ENCODE peak calls at places on chromosomes 11 and 22, in five cellular contexts. K is pancreas, P is GM23338, G is left ventricle myocardium inferior, O is prostate gland. Y is an unnamed sample. For H3K4me1, the result is how much of the 10 kb centered on the place peaks cover.

GRCh38 chr11:44694443-44694842 is 32.3 kb upstream of the TSPAN18 start:
- DNase-seq in K (no peak), P (no peak), G (no peak), O (no peak), Y (no peak)

GRCh38 chr22:27212617-27213177 is 555.3 kb downstream of the MIAT start:
- DNase-seq in K (peak), P (no peak), G (peak), O (peak), Y (no peak)

GRCh38 chr11:111364503-111364902 is 14.6 kb downstream of the POU2AF1 start:
- DNase-seq in K (no peak), P (no peak), G (no peak), O (no peak), Y (no peak)

GRCh38 chr22:40240671-40241070 is 62.9 kb downstream of the TNRC6B start:
- DNase-seq in K (no peak), P (no peak), G (no peak), O (no peak), Y (no peak)

GRCh38 chr11:44082645-44083044 is 12.8 kb upstream of the EXT2 start:
- DNase-seq in K (no peak), P (no peak), G (no peak), O (no peak), Y (no peak)

GRCh38 chr22:38982008-38982927 is at the start of gene APOBEC3B:
- DNase-seq in K (peak), P (peak), G (peak), O (peak), Y (peak)

GRCh38 chr11:123457187-123457770 is 27.2 kb downstream of the GRAMD1B start:
- DNase-seq in K (no peak), P (no peak), G (no peak), O (no peak), Y (peak)

GRCh38 chr11:27635567-27636037 is 64.7 kb downstream of the BDNF start:
- DNase-seq in K (no peak), P (peak), G (no peak), O (no peak), Y (no peak)

GRCh38 chr11:69317401-69318092 is 23.6 kb downstream of the MYEOV start:
- DNase-seq in K (no peak), P (no peak), G (no peak), O (no peak), Y (no peak)

GRCh38 chr11:17528181-17528691 is 16.0 kb downstream of the USH1C start:
- DNase-seq in K (peak), P (peak), G (peak), O (no peak), Y (no peak)

GRCh38 chr22:48429621-48430020 is 1398.1 kb downstream of the BRD1 start:
- DNase-seq in K (no peak), P (no peak), G (no peak), O (no peak), Y (peak)

GRCh38 chr11:10973416-10973815 is 115.6 kb upstream of the ZBED5 start:
- DNase-seq in K (no peak), P (no peak), G (no peak), O (no peak), Y (no peak)

GRCh38 chr22:40819741-40820140 is 595 bp upstream of the SLC25A17 start:
- DNase-seq in K (no peak), P (peak), G (no peak), O (no peak), Y (no peak)

GRCh38 chr11:74347381-74347780 is 35.9 kb upstream of the P4HA3 start:
- DNase-seq in K (no peak), P (no peak), G (no peak), O (no peak), Y (no peak)

GRCh38 chr11:1921576-1922141 is 2.2 kb downstream of the TNNT3 start:
- DNase-seq in K (no peak), P (no peak), G (no peak), O (no peak), Y (peak)

GRCh38 chr22:50012201-50013181 is at the start of gene IL17REL:
- DNase-seq in K (no peak), P (no peak), G (peak), O (no peak), Y (peak)

GRCh38 chr11:16737860-16738197 is 618 bp upstream of the C11orf58 start:
- DNase-seq in K (no peak), P (no peak), G (no peak), O (no peak), Y (no peak)

GRCh38 chr11:129141748-129142475 is 50.2 kb downstream of the ARHGAP32 start:
- DNase-seq in K (no peak), P (no peak), G (no peak), O (no peak), Y (no peak)

GRCh38 chr11:60700689-60701508 is 1.5 kb downstream of the MS4A8 start:
- DNase-seq in K (peak), P (peak), G (no peak), O (peak), Y (no peak)

GRCh38 chr11:114284021-114284420 is 12.2 kb upstream of the NNMT start:
- DNase-seq in K (no peak), P (no peak), G (no peak), O (no peak), Y (no peak)

GRCh38 chr11:116984589-116984988 is 113.6 kb downstream of the SIK3 start:
- DNase-seq in K (no peak), P (no peak), G (no peak), O (no peak), Y (no peak)

GRCh38 chr11:3132831-3133455 is 32.2 kb downstream of the OSBPL5 start:
- DNase-seq in K (no peak), P (no peak), G (peak), O (no peak), Y (peak)

GRCh38 chr11:73384871-73385692 is 8.9 kb downstream of the RELT start:
- DNase-seq in K (no peak), P (no peak), G (peak), O (no peak), Y (no peak)

GRCh38 chr22:25774575-25775026 is 32.6 kb downstream of the MYO18B start:
- DNase-seq in K (no peak), P (peak), G (no peak), O (no peak), Y (no peak)

GRCh38 chr11:24704716-24705115 is 207.9 kb downstream of the LUZP2 start:
- DNase-seq in K (no peak), P (no peak), G (no peak), O (no peak), Y (no peak)

GRCh38 chr11:57124912-57125311 is 56.8 kb upstream of the LRRC55 start:
- DNase-seq in K (no peak), P (no peak), G (no peak), O (no peak), Y (no peak)

GRCh38 chr11:57126766-57127400 is 54.9 kb upstream of the LRRC55 start:
- DNase-seq in K (no peak), P (no peak), G (no peak), O (no peak), Y (no peak)

GRCh38 chr11:57123590-57123989 is 58.2 kb upstream of the LRRC55 start:
- DNase-seq in K (no peak), P (no peak), G (no peak), O (no peak), Y (no peak)

GRCh38 chr11:57121996-57122395 is 59.8 kb upstream of the LRRC55 start:
- DNase-seq in K (no peak), P (no peak), G (no peak), O (no peak), Y (no peak)

GRCh38 chr11:57124460-57124859 is 57.3 kb upstream of the LRRC55 start:
- DNase-seq in K (no peak), P (peak), G (no peak), O (no peak), Y (no peak)
- H3K27ac ChIP-seq in K (no peak), P (no peak), G (no peak), O (no peak), Y (no peak)

GRCh38 chr11:119366690-119367620 is 14.5 kb downstream of the USP2 start:
- DNase-seq in K (no peak), P (no peak), G (no peak), O (no peak), Y (peak)
- H3K4me1 ChIP-seq in K (under half), P (under half), G (half or more), O (under half), Y (under half)

DNA sequence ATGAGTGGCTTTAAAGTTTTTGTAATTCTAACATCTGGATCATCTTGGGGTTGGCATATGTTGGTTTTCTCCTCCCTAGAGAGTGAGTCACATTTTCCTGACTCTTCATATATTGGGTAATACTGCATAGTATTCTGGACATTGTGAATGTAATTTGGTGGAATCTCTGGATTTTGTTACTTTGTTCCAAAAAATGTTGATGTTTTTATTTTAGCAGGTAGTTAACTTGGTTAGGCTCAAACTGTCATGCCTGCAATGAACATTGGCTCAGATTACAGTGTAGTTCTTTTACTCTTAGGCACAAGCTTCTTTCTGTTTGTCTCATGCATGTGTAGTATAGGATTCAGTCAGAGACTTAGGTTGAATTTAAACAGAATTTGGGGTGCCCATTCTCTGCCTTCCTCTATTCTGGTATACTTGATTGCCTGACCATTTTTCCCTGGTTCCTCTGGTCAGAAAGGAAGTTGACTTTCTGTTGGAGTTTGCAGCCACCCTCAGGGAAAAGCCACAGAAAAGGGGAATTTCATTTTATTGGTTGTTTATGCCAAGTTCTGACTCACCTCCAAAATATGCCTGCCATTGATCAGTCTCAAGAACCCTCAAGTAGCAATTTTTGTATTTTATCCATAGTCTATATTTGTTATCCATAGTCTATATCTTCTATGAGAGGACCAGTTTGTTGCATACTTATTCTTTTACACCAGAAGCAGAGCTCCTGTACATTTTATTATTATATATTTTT is 151.7 kb downstream of the UVRAG start:
- DNase-seq in K (no peak), P (peak), G (no peak), O (no peak), Y (no peak)
- H3K27ac ChIP-seq in K (no peak), P (no peak), G (no peak), O (no peak), Y (no peak)

DNA sequence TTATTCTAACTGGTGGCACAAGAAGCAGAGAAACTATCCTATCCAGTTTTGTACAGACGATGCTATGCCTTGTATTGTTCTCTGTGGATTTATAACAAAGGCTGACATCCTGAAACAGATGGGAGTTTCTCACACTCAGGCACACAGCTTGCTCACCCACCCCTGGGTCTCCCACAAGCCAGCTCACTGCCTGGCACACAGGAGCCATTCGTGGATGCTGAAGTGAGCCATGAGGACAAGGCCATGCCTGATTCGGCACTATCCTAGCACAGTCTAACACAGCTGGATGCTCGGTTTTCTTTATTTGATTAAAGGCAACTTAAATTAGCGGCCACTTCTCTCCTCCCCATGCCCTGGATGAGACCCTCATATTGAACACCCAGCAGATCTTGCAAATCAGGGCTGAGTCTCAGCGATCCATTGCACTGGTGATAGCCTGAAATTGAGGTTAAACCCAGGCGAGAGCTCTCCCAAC is 25.7 kb upstream of the TMPRSS4 start:
- DNase-seq in K (no peak), P (no peak), G (no peak), O (no peak), Y (no peak)
- H3K4me1 ChIP-seq in K (under half), P (under half), G (under half), O (under half), Y (under half)

DNA sequence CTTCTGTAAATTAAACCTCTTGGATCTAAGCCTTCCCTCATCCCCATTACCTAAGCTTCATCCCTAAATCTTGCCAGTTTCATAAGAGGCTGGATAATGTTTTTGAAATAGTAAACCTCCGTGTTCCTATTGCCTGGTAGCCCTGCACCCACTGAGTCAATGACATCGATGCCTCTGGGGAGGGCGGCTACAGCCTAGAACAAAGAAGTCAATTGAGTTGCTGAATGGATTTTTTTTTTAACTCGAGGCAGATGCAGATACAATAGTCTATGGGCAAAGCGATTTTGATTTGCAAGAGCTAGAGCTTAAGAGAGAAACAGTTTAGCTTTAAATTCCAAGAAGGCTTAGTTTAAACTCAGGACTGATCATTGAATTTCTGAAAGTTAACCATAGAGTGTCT is 121.3 kb downstream of the NECTIN1 start:
- DNase-seq in K (no peak), P (no peak), G (no peak), O (no peak), Y (no peak)
- H3K27ac ChIP-seq in K (no peak), P (no peak), G (no peak), O (no peak), Y (no peak)

GRCh38 chr22:45972091-45972867 is 4.7 kb downstream of the WNT7B start:
- DNase-seq in K (no peak), P (peak), G (no peak), O (peak), Y (no peak)
- H3K4me1 ChIP-seq in K (under half), P (under half), G (under half), O (under half), Y (under half)

DNA sequence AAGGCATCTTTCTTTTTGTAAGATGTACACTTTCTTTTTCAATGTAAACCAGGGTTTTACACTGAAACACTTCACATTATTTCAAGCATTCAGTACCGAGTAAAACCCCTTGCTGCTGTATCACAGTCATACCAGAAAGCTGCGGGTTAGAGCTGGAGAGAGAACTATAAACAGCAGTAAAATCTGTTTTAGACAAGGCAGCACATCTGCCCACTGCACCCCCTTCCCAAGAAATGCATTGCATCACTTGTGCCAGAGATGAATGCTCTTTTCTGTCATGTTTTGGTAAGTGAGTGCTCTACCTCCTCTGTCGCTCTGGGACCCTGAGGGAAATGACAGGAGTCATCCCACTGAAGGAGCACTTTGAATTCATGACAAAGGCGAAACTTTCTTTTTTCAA is 107.3 kb downstream of the MAML2 start:
- DNase-seq in K (no peak), P (no peak), G (no peak), O (no peak), Y (no peak)
- H3K27ac ChIP-seq in K (no peak), P (no peak), G (no peak), O (no peak), Y (no peak)

GRCh38 chr11:83545911-83546310 is 259.7 kb upstream of the CCDC90B start:
- DNase-seq in K (no peak), P (no peak), G (no peak), O (no peak), Y (no peak)
- H3K4me1 ChIP-seq in K (under half), P (under half), G (under half), O (under half), Y (under half)

GRCh38 chr11:35250631-35251030 is 111.7 kb downstream of the CD44 start:
- DNase-seq in K (no peak), P (no peak), G (no peak), O (no peak), Y (no peak)
- H3K27ac ChIP-seq in K (no peak), P (no peak), G (no peak), O (no peak), Y (no peak)

DNA sequence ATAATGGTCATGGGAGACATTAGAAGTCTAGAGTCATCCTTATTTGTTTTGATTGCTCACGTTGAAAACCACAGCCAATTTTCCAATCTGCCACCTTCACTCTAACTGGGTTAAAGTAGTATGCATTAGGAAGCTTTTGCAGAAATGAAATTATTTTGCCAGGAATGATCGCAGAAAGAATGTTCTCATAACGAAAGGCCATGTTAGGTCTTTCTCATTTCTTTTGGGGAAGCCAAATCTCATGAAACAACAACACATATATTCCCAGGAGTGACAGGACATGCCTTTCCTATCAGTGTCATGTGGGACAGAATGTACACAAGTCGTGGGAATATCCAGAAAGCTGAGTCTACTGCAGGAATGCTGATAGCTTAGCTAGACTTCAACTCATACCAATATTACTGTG is 386.3 kb downstream of the AASDHPPT start:
- DNase-seq in K (no peak), P (no peak), G (no peak), O (no peak), Y (no peak)
- H3K4me1 ChIP-seq in K (under half), P (under half), G (under half), O (under half), Y (under half)

Y was measured in aorta.